ENCODE peak calls at places on chromosomes 4 and X, in six cellular contexts. D, I, W, N, A and J are unnamed samples.

GRCh38 chrX:55056820-55057690 is 17.8 kb upstream of the PAGE2B start:
- DNase-seq in W (no peak), D (no peak), I (no peak), A (no peak), N (no peak), J (peak)

GRCh38 chrX:11944486-11944885 is 186.4 kb downstream of the MSL3 start:
- DNase-seq in W (no peak), N (no peak), I (no peak), D (peak), A (no peak), J (no peak)

GRCh38 chr4:138636791-138637190 is 378.8 kb upstream of the NOCT start:
- DNase-seq in W (peak), I (no peak), A (no peak), D (no peak), N (no peak), J (no peak)

GRCh38 chr4:3657917-3658913 is 108.0 kb upstream of the ADRA2C start:
- DNase-seq in D (no peak), A (no peak), N (no peak), W (no peak), I (no peak), J (no peak)

GRCh38 chr4:139511320-139511719 is 44.7 kb downstream of the SETD7 start:
- DNase-seq in W (no peak), D (no peak), A (no peak), N (no peak), I (no peak), J (no peak)

GRCh38 chrX:147602297-147602696 is 309.4 kb upstream of the FMR1 start:
- DNase-seq in N (no peak), I (no peak), W (no peak), A (no peak), D (no peak), J (no peak)

GRCh38 chr4:807792-808191 is 18.1 kb downstream of the CPLX1 start:
- DNase-seq in D (no peak), W (no peak), I (no peak), A (no peak), N (no peak), J (no peak)

GRCh38 chr4:124085561-124086180 is 626.9 kb downstream of the ANKRD50 start:
- DNase-seq in I (no peak), N (no peak), W (no peak), A (no peak), D (no peak), J (no peak)

GRCh38 chr4:65550500-65550899 is 119.8 kb downstream of the EPHA5 start:
- DNase-seq in I (no peak), A (no peak), D (no peak), N (no peak), W (no peak), J (no peak)

GRCh38 chr4:73868206-73869129 is 725 bp upstream of the CXCL1 start:
- DNase-seq in A (no peak), I (no peak), W (no peak), N (no peak), D (no peak), J (no peak)

GRCh38 chrX:111131572-111131971 is 35.6 kb downstream of the PAK3 start:
- DNase-seq in D (no peak), W (no peak), I (no peak), A (no peak), N (no peak), J (no peak)

GRCh38 chr4:182809417-182810102 is 107.6 kb downstream of the DCTD start:
- DNase-seq in W (no peak), N (no peak), A (no peak), I (peak), D (no peak), J (no peak)

GRCh38 chrX:9539611-9540387 is 74.9 kb downstream of the TBL1X start:
- DNase-seq in N (no peak), I (no peak), W (no peak), A (no peak), D (no peak), J (no peak)